ENCODE peak calls at places on chromosomes 4 and X, in four cellular contexts. R is activated CD8-positive, alpha-beta T cell treated with anti-CD3 and anti-CD28 coated beads, Interleukin-2, amount 10 ng/mL, durations not matched to agents 7 days and 5 days; T is stomach; O is spleen. C is an unnamed sample.

GRCh38 chr4:569958-570667 is 6.0 kb downstream of the TMEM271 start:
- DNase-seq in O (no peak), T (no peak), R (no peak), C (no peak)

GRCh38 chr4:53914313-53915016 is 149.9 kb downstream of the CHIC2 start:
- DNase-seq in R (no peak), O (no peak), T (peak), C (no peak)

GRCh38 chr4:104146048-104146447 is 348.6 kb downstream of the CXXC4 start:
- DNase-seq in R (no peak), T (no peak), O (no peak), C (no peak)

GRCh38 chr4:186657766-186658165 is 65.9 kb downstream of the FAT1 start:
- DNase-seq in O (no peak), T (no peak), R (no peak), C (peak)

GRCh38 chr4:82479562-82479961 is 49.2 kb downstream of the ENOPH1 start:
- DNase-seq in T (no peak), O (no peak), R (no peak), C (no peak)

GRCh38 chr4:74283614-74284013 is 24.7 kb upstream of the EPGN start:
- DNase-seq in R (no peak), O (no peak), T (no peak), C (no peak)

GRCh38 chr4:41887821-41888699 is 47.2 kb upstream of the TMEM33 start:
- DNase-seq in R (peak), O (no peak), T (peak), C (peak)

GRCh38 chrX:40040686-40041461 is 56.9 kb downstream of the BCOR start:
- DNase-seq in R (no peak), O (no peak), T (no peak), C (no peak)

GRCh38 chrX:37745354-37745753 is 34.5 kb upstream of the CYBB start:
- DNase-seq in T (peak), R (peak), O (peak), C (peak)

GRCh38 chr4:147879676-147880075 is 147.8 kb downstream of the ARHGAP10 start:
- DNase-seq in O (no peak), T (no peak), R (no peak), C (no peak)

GRCh38 chrX:154040307-154040756 is 20.6 kb upstream of the IRAK1 start:
- DNase-seq in O (no peak), R (no peak), T (no peak), C (no peak)

GRCh38 chr4:183264614-183265013 is 55.5 kb downstream of the CLDN22 start:
- DNase-seq in R (no peak), O (no peak), T (no peak), C (no peak)

GRCh38 chr4:22477136-22477793 is 38.6 kb downstream of the ADGRA3 start:
- DNase-seq in T (no peak), R (no peak), O (no peak), C (no peak)

GRCh38 chrX:45850775-45851433 is 650.2 kb upstream of the DIPK2B start:
- DNase-seq in O (peak), T (peak), R (peak), C (no peak)

GRCh38 chrX:109997786-109998452 is 5.0 kb upstream of the TMEM164 start:
- DNase-seq in T (no peak), R (no peak), O (no peak), C (no peak)

GRCh38 chrX:9873952-9874351 is 87.7 kb downstream of the SHROOM2 start:
- DNase-seq in R (peak), T (peak), O (no peak), C (peak)

GRCh38 chr4:110518889-110519490 is 43.0 kb downstream of the ENPEP start:
- DNase-seq in R (peak), O (no peak), T (no peak), C (peak)

GRCh38 chr4:7552466-7552865 is 117.7 kb upstream of the PSAPL1 start:
- DNase-seq in O (no peak), R (no peak), T (no peak), C (no peak)